ENCODE peak calls at places on chromosomes 12 and 14, in eight cellular contexts. E is activated B cell treated with CpG ODN at 0.5 μM for 24 hours, T is mammary epithelial cell, Y is stomach, V is HCT116, G is EH, U is NCI-H1105, W is NCI-H226. N is an unnamed sample.

GRCh38 chr12:67925077-67925476 is 64.2 kb upstream of the IFNG-AS1 start:
- DNase-seq in W (no peak), E (no peak), G (peak; percentile 62), Y (peak; percentile 32), U (no peak), V (no peak), T (no peak), N (no peak)

GRCh38 chr12:119153477-119154434 is 25.0 kb upstream of the HSPB8 start:
- DNase-seq in G (peak; percentile 32), U (no peak), E (no peak), Y (peak; percentile 72), T (no peak), W (peak; percentile 68), V (peak; percentile 68), N (no peak)

GRCh38 chr12:11621797-11622423 is 27.6 kb upstream of the ETV6 start:
- DNase-seq in G (peak; percentile 44), W (no peak), T (no peak), Y (no peak), U (no peak), E (no peak), V (no peak), N (no peak)

GRCh38 chr14:81826080-81826479 is 292.4 kb upstream of the SEL1L start:
- DNase-seq in U (no peak), E (no peak), Y (no peak), V (no peak), W (no peak), T (no peak), G (no peak), N (no peak)

GRCh38 chr14:23450376-23450775 is 14.9 kb upstream of the MYH7 start:
- DNase-seq in U (no peak), E (no peak), W (no peak), T (no peak), V (no peak), G (no peak), Y (no peak), N (no peak)

GRCh38 chr12:103771466-103771865 is 69.6 kb downstream of the NT5DC3 start:
- DNase-seq in U (no peak), G (peak; percentile 65), V (no peak), T (no peak), W (peak; percentile 15), Y (peak; percentile 48), E (no peak), N (no peak)

GRCh38 chr14:34741840-34742239 is 27.4 kb upstream of the CFL2 start:
- DNase-seq in U (no peak), T (no peak), G (no peak), E (no peak), V (no peak), Y (no peak), W (no peak), N (no peak)

GRCh38 chr12:57006809-57007475 is 596 bp upstream of the ZBTB39 start:
- DNase-seq in G (no peak), E (no peak), T (no peak), Y (no peak), V (no peak), U (no peak), W (no peak), N (no peak)

GRCh38 chr12:111126331-111126730 is 206.0 kb upstream of the MYL2 start:
- DNase-seq in V (no peak), T (no peak), W (no peak), Y (no peak), G (no peak), E (no peak), U (no peak), N (no peak)

GRCh38 chr14:92538412-92539017 is 24.9 kb downstream of the RIN3 start:
- DNase-seq in G (no peak), Y (no peak), T (no peak), W (no peak), U (no peak), V (no peak), E (no peak), N (no peak)

GRCh38 chr12:113278631-113279030 is 56.3 kb downstream of the SLC8B1 start:
- DNase-seq in Y (no peak), E (no peak), G (no peak), U (no peak), W (no peak), V (no peak), T (no peak), N (no peak)

GRCh38 chr14:61188936-61189808 is 92.0 kb downstream of the TMEM30B start:
- DNase-seq in W (peak; percentile 16), E (no peak), Y (peak; percentile 63), V (no peak), T (no peak), U (no peak), G (peak; percentile 27), N (no peak)

GRCh38 chr12:65740873-65741600 is 83.2 kb upstream of the HMGA2 start:
- DNase-seq in G (peak; percentile 81), U (no peak), W (peak; percentile 73), V (no peak), E (peak; percentile 49), Y (peak; percentile 83), T (peak; percentile 73), N (no peak)

N was measured in NCI-H345.